ENCODE peak calls at places on chromosome 9, in seven cellular contexts. M is fibroblast of lung, Y is PC-3, J is GM23248, S is ovary, I is stomach, W is adrenal gland. B is an unnamed sample. For H3K27me3, the result is how much of the 10 kb centered on the place peaks cover.

GRCh38 chr9:126406075-126406675 is 79.5 kb downstream of the MVB12B start:
- DNase-seq in S (no peak), W (no peak), J (peak), Y (no peak), M (peak), I (no peak), B (no peak)

GRCh38 chr9:93665566-93666278 is 89.3 kb downstream of the PHF2 start:
- DNase-seq in S (peak), M (no peak), I (no peak), Y (no peak), W (peak), J (no peak), B (no peak)

GRCh38 chr9:109162652-109163051 is 4.4 kb downstream of the FRRS1L start:
- DNase-seq in M (no peak), Y (no peak), W (no peak), I (no peak), J (no peak), S (no peak), B (no peak)

GRCh38 chr9:111897831-111898144 is 1.2 kb downstream of the UGCG start:
- DNase-seq in S (no peak), J (peak), Y (peak), I (no peak), W (no peak), M (peak), B (no peak)

GRCh38 chr9:5178126-5178805 is 7.2 kb downstream of the INSL6 start:
- DNase-seq in I (no peak), S (no peak), M (no peak), Y (no peak), J (no peak), W (no peak), B (no peak)

GRCh38 chr9:110058304-110058953 is 149.5 kb downstream of the C9orf152 start:
- DNase-seq in J (no peak), S (no peak), I (peak), Y (peak), W (peak), M (peak), B (peak)

GRCh38 chr9:19517202-19517942 is 108.6 kb downstream of the ACER2 start:
- DNase-seq in J (no peak), Y (peak), W (no peak), S (no peak), I (no peak), M (no peak), B (peak)

GRCh38 chr9:117868594-117868993 is 164.4 kb downstream of the TLR4 start:
- DNase-seq in J (no peak), I (no peak), S (no peak), M (no peak), Y (no peak), W (no peak), B (no peak)

GRCh38 chr9:24602687-24603352 is 57.1 kb upstream of the IZUMO3 start:
- DNase-seq in S (no peak), J (no peak), W (no peak), I (no peak), Y (peak), M (peak), B (no peak)

GRCh38 chr9:21505425-21506179 is 23.5 kb upstream of the IFNE start:
- DNase-seq in S (no peak), M (peak), Y (no peak), W (no peak), I (no peak), J (peak), B (no peak)

GRCh38 chr9:21813575-21814473 is 11.4 kb downstream of the MTAP start:
- DNase-seq in Y (peak), S (no peak), I (peak), J (peak), M (peak), W (peak), B (peak)

GRCh38 chr9:26928966-26929495 is 18.0 kb downstream of the PLAA start:
- DNase-seq in M (no peak), Y (no peak), I (no peak), W (no peak), S (no peak), J (no peak), B (no peak)

GRCh38 chr9:134648701-134649525 is 7.3 kb downstream of the COL5A1 start:
- DNase-seq in M (peak), Y (peak), S (no peak), J (peak), I (no peak), W (peak), B (no peak)

GRCh38 chr9:134068742-134069535 is 1.1 kb upstream of the BRD3 start:
- DNase-seq in Y (peak), J (peak), W (peak), M (no peak), I (peak), S (peak), B (no peak)

GRCh38 chr9:6215562-6215961 is at the start of gene IL33:
- DNase-seq in I (no peak), S (no peak), J (peak), Y (peak), W (no peak), M (peak), B (peak)

GRCh38 chr9:124513374-124513994 is 6.3 kb upstream of the NR5A1 start:
- DNase-seq in S (no peak), W (no peak), M (no peak), J (no peak), Y (peak), I (no peak), B (no peak)

GRCh38 chr9:20511680-20512079 is 110.6 kb downstream of the MLLT3 start:
- DNase-seq in Y (no peak), W (no peak), I (no peak), S (no peak), J (no peak), M (no peak), B (no peak)

GRCh38 chr9:109481747-109482325 is 16.3 kb downstream of the PTPN3 start:
- DNase-seq in Y (no peak), W (no peak), I (no peak), J (no peak), M (peak), S (no peak), B (peak)

GRCh38 chr9:112378441-112379176 is 1.3 kb upstream of the HSDL2 start:
- DNase-seq in W (peak), S (peak), J (peak), M (peak), I (no peak), Y (peak), B (peak)

GRCh38 chr9:79489241-79490000 is 82.3 kb upstream of the TLE4 start:
- DNase-seq in I (no peak), Y (peak), W (no peak), S (peak), J (peak), M (peak), B (peak)

GRCh38 chr9:128163027-128163515 is 3.0 kb downstream of the BBLN start:
- DNase-seq in J (no peak), M (no peak), W (no peak), Y (no peak), I (no peak), S (no peak), B (no peak)
- H3K27ac ChIP-seq in J (no peak), M (no peak), W (peak), Y (no peak), I (no peak), S (no peak), B (no peak)

GRCh38 chr9:86586144-86586494 is 231.9 kb upstream of the TUT7 start:
- DNase-seq in I (no peak), Y (no peak), M (no peak), W (no peak), J (no peak), S (no peak), B (no peak)
- H3K4me3 ChIP-seq in I (peak), Y (no peak), M (no peak), W (no peak), J (peak), S (no peak), B (no peak)

GRCh38 chr9:34134521-34134920 is 8.0 kb upstream of the DCAF12 start:
- DNase-seq in I (no peak), S (no peak), J (no peak), M (no peak), W (no peak), Y (no peak), B (no peak)

DNA sequence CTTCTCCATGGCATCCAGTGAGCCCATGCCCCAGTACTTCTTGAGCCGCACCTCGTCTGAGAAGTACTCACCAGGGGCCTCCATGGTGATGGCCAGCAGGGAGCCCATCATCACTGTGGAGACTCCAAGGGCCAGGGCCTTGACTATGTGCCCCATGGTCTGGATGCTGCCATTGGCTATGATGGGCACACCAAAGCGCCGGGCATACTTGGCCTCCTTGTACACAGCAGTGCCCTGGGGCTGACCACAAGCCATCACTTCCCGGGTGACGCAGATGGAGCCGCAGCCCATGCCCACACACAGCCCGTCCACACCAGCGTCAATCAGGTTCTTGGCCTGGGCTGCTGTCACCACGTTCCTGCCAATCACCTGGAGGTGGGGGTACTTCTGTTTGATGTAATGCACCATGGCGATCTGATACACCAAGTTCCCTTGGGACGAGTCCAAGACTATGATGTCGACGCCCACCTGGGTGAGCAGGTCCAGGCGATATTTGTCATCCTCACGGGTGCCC is 7.0 kb upstream of the DCAF12 start:
- DNase-seq in Y (no peak), I (no peak), S (no peak), M (no peak), W (no peak), J (no peak), B (no peak)
- H3K27me3 ChIP-seq in Y (under half), I (under half), S (under half), M (under half), W (under half), J (under half), B (under half)

DNA sequence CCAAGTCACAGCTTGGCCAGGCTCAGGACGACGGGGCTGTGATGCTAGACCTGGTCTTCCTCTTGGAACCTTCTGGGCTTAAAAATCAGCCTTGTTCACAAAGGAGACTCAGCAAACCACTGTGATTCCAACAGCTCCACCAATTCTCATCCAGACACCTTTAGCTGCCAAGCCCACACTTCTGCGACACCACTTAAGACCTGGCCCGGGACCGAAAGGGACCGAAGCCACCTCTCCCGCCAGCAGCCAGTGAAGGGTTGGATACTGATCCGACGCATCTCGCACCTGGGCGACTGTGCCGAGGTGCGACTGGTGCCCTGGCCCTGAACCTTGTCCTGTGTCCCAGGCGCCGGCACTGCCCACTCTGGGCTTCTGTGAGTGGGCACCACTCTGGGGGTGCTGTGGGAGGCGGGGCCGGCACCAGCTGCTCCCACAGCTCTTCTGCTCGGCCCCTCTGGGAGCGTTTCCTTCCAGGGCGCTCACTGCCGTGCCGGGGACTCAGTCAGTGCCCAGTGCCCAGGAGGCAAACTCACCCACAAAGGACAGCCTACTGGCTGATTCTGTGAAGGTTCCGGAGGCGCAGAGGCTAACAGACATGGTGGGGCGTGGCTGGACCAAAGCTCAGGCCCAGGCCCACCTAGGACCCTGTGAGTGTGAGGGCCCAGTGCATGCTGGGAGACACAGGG is 50.9 kb downstream of the EXD3 start:
- DNase-seq in Y (no peak), I (no peak), W (no peak), M (no peak), S (peak), J (no peak), B (no peak)
- H3K27ac ChIP-seq in Y (no peak), I (no peak), W (no peak), M (no peak), S (no peak), J (no peak), B (no peak)

DNA sequence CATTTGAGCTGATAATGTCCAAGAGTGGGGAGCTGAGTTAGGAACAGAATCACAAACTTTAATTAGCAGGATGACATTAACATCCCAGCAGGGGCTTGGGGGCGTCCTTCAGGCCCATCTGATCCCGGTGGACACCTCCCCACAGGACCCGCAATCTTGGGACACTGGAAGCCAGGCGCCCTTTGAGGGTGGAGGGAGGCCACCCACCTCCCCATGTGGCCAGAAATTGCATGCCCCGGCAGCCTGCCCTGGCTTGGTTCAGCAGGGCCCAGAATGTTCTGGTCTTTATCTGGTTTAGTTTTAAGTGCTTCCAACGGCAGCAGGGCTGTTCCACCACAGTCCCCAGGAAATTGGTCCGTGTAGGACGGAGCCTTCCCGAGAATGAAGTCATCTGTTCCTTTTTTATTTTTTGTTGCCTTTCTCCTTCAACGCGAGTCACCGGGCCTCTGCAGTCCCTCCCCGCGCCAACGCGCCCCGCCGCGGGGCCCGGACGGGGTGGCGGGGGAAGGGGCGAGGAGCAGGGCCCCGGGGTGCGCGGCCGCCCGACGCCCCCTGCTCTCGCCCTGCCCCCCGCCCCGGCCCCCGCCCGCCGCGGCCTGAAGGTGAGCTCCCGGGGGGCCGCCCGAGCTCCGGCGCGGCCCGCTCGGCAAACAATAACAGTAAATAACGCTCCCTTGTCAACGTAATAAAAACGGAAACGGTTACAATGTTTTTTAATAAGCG is 207.9 kb downstream of the C9orf50 start:
- DNase-seq in S (peak), M (peak), J (peak), I (peak), W (peak), Y (peak), B (peak)
- H3K4me3 ChIP-seq in S (peak), M (no peak), J (peak), I (peak), W (no peak), Y (peak), B (peak)

GRCh38 chr9:137913771-137914767 is 36.5 kb downstream of the CACNA1B start:
- DNase-seq in S (no peak), I (no peak), W (peak), Y (no peak), M (no peak), J (no peak), B (no peak)
- H3K27me3 ChIP-seq in S (under half), I (under half), W (under half), Y (under half), M (under half), J (under half), B (under half)

DNA sequence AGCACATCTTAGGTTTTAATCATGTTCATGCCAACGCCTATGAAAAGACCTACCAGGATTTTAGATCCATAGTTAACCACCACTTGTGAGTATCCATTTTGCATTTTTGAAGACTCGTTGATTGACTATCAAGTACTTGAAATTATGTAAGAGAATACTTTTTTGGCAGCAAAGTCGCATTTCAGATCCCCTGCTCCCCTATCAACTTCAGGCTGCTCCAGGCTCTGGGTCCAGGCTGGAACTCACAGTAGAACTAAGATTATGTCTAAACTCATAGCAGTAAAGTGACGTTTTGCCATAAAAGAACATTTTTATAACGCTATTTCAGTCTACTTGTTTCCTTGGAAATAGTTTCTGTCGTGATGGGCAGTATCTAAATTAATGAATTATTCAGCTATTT is 267.7 kb downstream of the FANCC start:
- DNase-seq in M (no peak), J (peak), I (no peak), Y (no peak), W (no peak), S (no peak), B (no peak)
- H3K27ac ChIP-seq in M (peak), J (peak), I (peak), Y (no peak), W (no peak), S (peak), B (no peak)